ENCODE peak calls at places on chromosome 15, in six cellular contexts. T, R, X, E, F and S are unnamed samples.

GRCh38 chr15:27844018-27844666 is 255.0 kb downstream of the OCA2 start:
- DNase-seq in X (no peak), F (no peak), R (no peak), T (peak; percentile 8), E (no peak), S (no peak)

GRCh38 chr15:61598655-61599054 is 369.6 kb upstream of the RORA start:
- DNase-seq in E (peak; percentile 54), X (no peak), R (no peak), T (no peak), F (no peak), S (no peak)

GRCh38 chr15:51924146-51925068 is 47.2 kb downstream of the LEO1 start:
- DNase-seq in R (no peak), F (no peak), T (no peak), E (no peak), X (no peak), S (no peak)

GRCh38 chr15:92170897-92171296 is 222.8 kb upstream of the ST8SIA2 start:
- DNase-seq in T (no peak), R (no peak), E (no peak), F (no peak), X (no peak), S (no peak)

GRCh38 chr15:68384451-68385239 is 47.3 kb downstream of the ITGA11 start:
- DNase-seq in R (peak; percentile 16), E (no peak), F (no peak), T (peak; percentile 89), X (peak; percentile 83), S (no peak)

GRCh38 chr15:41689083-41689482 is 28.9 kb downstream of the MGA start:
- DNase-seq in X (no peak), R (no peak), F (no peak), E (no peak), T (no peak), S (no peak)

GRCh38 chr15:90869601-90870353 is 1.4 kb downstream of the FURIN start:
- DNase-seq in R (peak; percentile 83), E (peak; percentile 88), F (peak; percentile 90), T (no peak), X (peak; percentile 90), S (no peak)

GRCh38 chr15:63072023-63072650 is 29.6 kb downstream of the TPM1 start:
- DNase-seq in X (no peak), T (no peak), E (no peak), R (no peak), F (no peak), S (no peak)

GRCh38 chr15:60121845-60122244 is 117.7 kb downstream of the FOXB1 start:
- DNase-seq in X (no peak), F (no peak), E (no peak), T (no peak), R (no peak), S (no peak)

GRCh38 chr15:96353931-96354730 is 23.6 kb downstream of the NR2F2 start:
- DNase-seq in R (peak; percentile 53), X (peak; percentile 81), E (no peak), T (no peak), F (peak; percentile 81), S (no peak)
- TF ChIP-seq CTCF in R (peak; percentile 60), X (peak; percentile 49), E (peak; percentile 24), T (peak; percentile 71), F (no peak), S (no peak)

GRCh38 chr15:37135225-37135624 is 34.9 kb upstream of the MEIS2 start:
- DNase-seq in F (no peak), R (no peak), T (no peak), E (no peak), X (no peak), S (no peak)
- TF ChIP-seq CTCF in F (peak; percentile 17), R (peak; percentile 27), T (peak; percentile 29), E (no peak), X (no peak), S (no peak)

GRCh38 chr15:71097890-71098289 is 17.4 kb upstream of the THSD4 start:
- DNase-seq in X (no peak), F (no peak), T (no peak), R (no peak), E (no peak), S (no peak)

GRCh38 chr15:71094137-71094536 is 21.1 kb upstream of the THSD4 start:
- DNase-seq in T (no peak), R (no peak), X (no peak), E (no peak), F (no peak), S (no peak)

GRCh38 chr15:71103102-71103676 is 12.1 kb upstream of the THSD4 start:
- DNase-seq in T (no peak), X (no peak), F (no peak), R (no peak), E (peak; percentile 44), S (no peak)

GRCh38 chr15:71096676-71097075 is 18.6 kb upstream of the THSD4 start:
- DNase-seq in E (no peak), T (no peak), X (no peak), F (no peak), R (no peak), S (no peak)

GRCh38 chr15:71098920-71099319 is 16.4 kb upstream of the THSD4 start:
- DNase-seq in E (no peak), T (no peak), X (no peak), R (no peak), F (no peak), S (no peak)
- TF ChIP-seq CTCF in E (no peak), T (no peak), X (no peak), R (no peak), F (no peak), S (no peak)

GRCh38 chr15:66741646-66742045 is 39.6 kb downstream of the SMAD6 start:
- DNase-seq in X (no peak), T (no peak), R (no peak), E (no peak), F (no peak), S (no peak)
- TF ChIP-seq CTCF in X (no peak), T (no peak), R (no peak), E (no peak), F (no peak), S (no peak)

GRCh38 chr15:49621327-49622210 is 721 bp downstream of the DTWD1 start:
- DNase-seq in E (no peak), F (no peak), R (no peak), X (no peak), T (no peak), S (no peak)

GRCh38 chr15:49624046-49624445 is 3.2 kb downstream of the DTWD1 start:
- DNase-seq in R (no peak), T (no peak), F (no peak), X (no peak), E (no peak), S (no peak)

GRCh38 chr15:49620174-49620573 is 444 bp downstream of the FAM227B start:
- DNase-seq in X (no peak), R (no peak), E (no peak), T (no peak), F (no peak), S (no peak)

GRCh38 chr15:49620658-49621326 is at the start of the genes DTWD1 and FAM227B:
- DNase-seq in T (peak; percentile 94), X (peak; percentile 99), R (peak; percentile 97), F (peak; percentile 98), E (peak; percentile 97), S (peak; percentile 74)

DNA sequence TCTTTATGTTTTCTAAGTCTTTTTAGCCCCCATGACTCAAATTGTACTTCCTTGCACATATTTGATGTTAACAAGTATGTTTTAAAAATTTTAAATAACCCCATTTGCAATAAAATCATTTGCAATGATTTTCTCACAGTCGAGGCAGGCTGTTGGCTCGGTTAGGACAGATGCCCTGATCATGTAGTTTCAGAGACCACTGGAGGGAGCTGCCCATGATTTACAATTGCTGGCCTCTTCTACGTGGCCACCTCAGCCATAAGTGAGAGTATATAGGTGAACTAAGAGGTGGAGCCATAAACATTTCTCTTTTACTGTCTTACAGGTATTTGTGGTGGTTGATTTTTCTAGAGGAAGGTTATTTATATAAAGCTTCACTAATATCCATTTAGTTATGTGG is 1.7 kb downstream of the DTWD1 start:
- DNase-seq in R (no peak), E (no peak), X (no peak), F (no peak), T (no peak), S (no peak)
- TF ChIP-seq CTCF in R (no peak), E (no peak), X (no peak), F (no peak), T (peak; percentile 34), S (no peak)

GRCh38 chr15:74725845-74726773 is 781 bp upstream of the CYP1A1 start:
- DNase-seq in E (peak; percentile 33), X (no peak), T (no peak), R (peak; percentile 39), F (peak; percentile 87), S (no peak)
- TF ChIP-seq CTCF in E (no peak), X (no peak), T (no peak), R (peak; percentile 17), F (no peak), S (no peak)

DNA sequence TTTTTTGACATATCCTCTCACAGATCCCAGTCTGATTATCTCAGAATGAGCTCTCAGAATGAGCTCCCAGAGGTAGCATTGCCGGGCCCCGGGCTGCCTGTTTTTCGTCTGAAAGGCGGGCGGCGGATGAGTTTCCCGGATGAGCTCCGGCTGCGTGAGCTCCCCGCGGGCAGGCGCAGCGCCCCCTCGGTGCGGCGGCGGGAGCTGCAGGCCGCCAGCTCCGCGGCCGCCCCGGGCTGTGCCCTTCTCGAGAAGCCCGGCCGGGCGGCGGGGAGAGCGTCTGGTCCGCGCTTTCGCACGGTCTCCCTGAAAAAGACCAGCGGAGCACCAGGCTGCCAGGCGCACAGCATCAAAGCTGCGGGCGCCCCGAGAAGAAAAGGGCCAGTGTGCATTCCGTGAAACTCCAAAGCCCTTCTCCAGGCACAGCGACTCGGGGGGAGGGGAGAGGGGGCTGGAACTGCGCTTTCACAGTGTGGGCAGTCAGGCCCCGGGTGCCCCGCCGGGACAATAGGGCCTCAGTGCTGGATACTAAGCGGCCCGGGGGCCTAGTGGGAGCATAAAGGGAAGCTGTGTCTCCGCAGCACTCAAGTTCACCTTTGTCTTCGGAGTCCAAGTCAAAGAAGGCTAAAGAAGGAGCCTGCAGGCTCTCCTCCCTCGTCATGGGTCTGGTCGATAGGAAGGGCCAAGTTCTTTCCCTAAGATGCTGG is 12.1 kb upstream of the SHC4 start:
- DNase-seq in F (peak; percentile 94), E (peak; percentile 72), R (peak; percentile 76), X (peak; percentile 86), T (no peak), S (peak; percentile 50)
- TF ChIP-seq CTCF in F (peak; percentile 96), E (peak; percentile 99), R (peak; percentile 99), X (peak; percentile 95), T (peak; percentile 65), S (peak; percentile 86)

DNA sequence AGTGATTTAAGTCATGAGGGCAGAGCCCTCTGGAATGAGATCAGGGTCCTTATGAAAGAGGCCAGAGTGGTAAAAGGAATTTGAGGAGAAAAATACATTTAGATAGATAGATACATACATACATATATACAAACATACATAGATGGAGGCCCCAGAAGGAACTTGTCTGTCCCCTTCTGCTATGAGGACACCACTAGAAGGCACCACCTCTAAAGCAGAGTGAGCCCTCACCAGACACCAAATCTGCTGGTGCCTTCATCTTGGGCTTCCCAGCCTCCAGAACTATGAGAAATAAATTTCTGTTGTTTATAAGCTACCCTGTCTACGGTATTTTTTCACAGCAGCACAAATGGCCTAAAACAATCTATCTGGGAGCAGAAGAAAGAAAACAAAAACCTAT is 7.9 kb downstream of the TBC1D2B start:
- DNase-seq in T (no peak), R (no peak), F (no peak), E (no peak), X (no peak), S (no peak)
- TF ChIP-seq CTCF in T (no peak), R (no peak), F (no peak), E (no peak), X (no peak), S (no peak)

GRCh38 chr15:47551079-47551478 is 166.2 kb upstream of the SEMA6D start:
- DNase-seq in T (no peak), R (no peak), E (no peak), F (no peak), X (no peak), S (no peak)
- TF ChIP-seq CTCF in T (no peak), R (no peak), E (no peak), F (no peak), X (no peak), S (no peak)